ENCODE peak calls at places on chromosome 9, in ten cellular contexts. X is CD4-positive, alpha-beta T cell; D is uterus; P is pancreas; S is brain microvascular endothelial cell; N is body of pancreas; C is hepatocyte; U is right atrium auricular region; H is astrocyte; B is thoracic aorta. V is an unnamed sample.

GRCh38 chr9:101029300-101030021 is 934 bp downstream of the PLPPR1 start:
- DNase-seq in X (no peak), D (no peak), P (peak), S (no peak), N (no peak), C (peak), U (no peak), H (no peak), B (no peak), V (no peak)

GRCh38 chr9:73841018-73841417 is 656.1 kb upstream of the RORB start:
- DNase-seq in X (no peak), D (no peak), P (no peak), S (no peak), N (no peak), C (no peak), U (no peak), H (no peak), B (no peak), V (no peak)

GRCh38 chr9:134434896-134435506 is 108.7 kb downstream of the RXRA start:
- DNase-seq in X (no peak), D (peak), P (peak), S (peak), N (peak), C (peak), U (peak), H (peak), B (peak), V (peak)

GRCh38 chr9:85401998-85402397 is 339.8 kb downstream of the AGTPBP1 start:
- DNase-seq in X (no peak), D (no peak), P (no peak), S (no peak), N (no peak), C (no peak), U (no peak), H (peak), B (no peak), V (peak)

GRCh38 chr9:95087659-95088242 is 229.8 kb downstream of the FANCC start:
- DNase-seq in X (no peak), D (no peak), P (peak), S (no peak), N (peak), C (no peak), U (no peak), H (no peak), B (no peak), V (no peak)

GRCh38 chr9:123062306-123063171 is 29.1 kb downstream of the GPR21 start:
- DNase-seq in X (no peak), D (no peak), P (no peak), S (no peak), N (no peak), C (no peak), U (no peak), H (peak), B (no peak), V (peak)

GRCh38 chr9:136921718-136922117 is 22.8 kb downstream of the FBXW5 start:
- DNase-seq in X (no peak), D (no peak), P (no peak), S (no peak), N (no peak), C (no peak), U (no peak), H (no peak), B (no peak), V (no peak)

GRCh38 chr9:107942870-107943269 is 453.3 kb upstream of the KLF4 start:
- DNase-seq in X (no peak), D (no peak), P (no peak), S (no peak), N (no peak), C (no peak), U (no peak), H (no peak), B (no peak), V (no peak)

GRCh38 chr9:21070887-21071286 is 6.9 kb downstream of the IFNB1 start:
- DNase-seq in X (no peak), D (no peak), P (no peak), S (no peak), N (no peak), C (no peak), U (no peak), H (no peak), B (no peak), V (no peak)

GRCh38 chr9:93669116-93669957 is 93.0 kb downstream of the PHF2 start:
- DNase-seq in X (no peak), D (peak), P (peak), S (no peak), N (peak), C (no peak), U (peak), H (no peak), B (peak), V (no peak)

GRCh38 chr9:68804911-68805889 is 100.2 kb downstream of the PIP5K1B start:
- DNase-seq in X (no peak), D (no peak), P (no peak), S (no peak), N (no peak), C (no peak), U (no peak), H (no peak), B (no peak), V (no peak)

GRCh38 chr9:93258818-93259489 is 75.0 kb downstream of the WNK2 start:
- DNase-seq in X (no peak), D (peak), P (peak), S (no peak), N (peak), C (peak), U (peak), H (no peak), B (no peak), V (no peak)

GRCh38 chr9:26261503-26262330 is 583.5 kb upstream of the TUSC1 start:
- DNase-seq in X (no peak), D (no peak), P (no peak), S (peak), N (no peak), C (peak), U (no peak), H (peak), B (no peak), V (peak)

GRCh38 chr9:80789831-80790230 is 899.5 kb downstream of the TLE1 start:
- DNase-seq in X (no peak), D (no peak), P (no peak), S (no peak), N (no peak), C (no peak), U (no peak), H (peak), B (no peak), V (peak)

GRCh38 chr9:91948423-91949292 is 1.4 kb downstream of the ROR2 start:
- DNase-seq in X (no peak), D (peak), P (peak), S (peak), N (peak), C (peak), U (peak), H (peak), B (no peak), V (peak)

GRCh38 chr9:113613815-113614413 is 150.4 kb downstream of the RGS3 start:
- DNase-seq in X (no peak), D (no peak), P (no peak), S (no peak), N (no peak), C (no peak), U (no peak), H (no peak), B (no peak), V (no peak)

GRCh38 chr9:27247756-27248155 is 49.2 kb downstream of the EQTN start:
- DNase-seq in X (no peak), D (no peak), P (no peak), S (peak), N (peak), C (peak), U (no peak), H (peak), B (no peak), V (peak)

GRCh38 chr9:20378851-20379250 is 243.4 kb downstream of the MLLT3 start:
- DNase-seq in X (no peak), D (no peak), P (no peak), S (no peak), N (no peak), C (no peak), U (no peak), H (no peak), B (no peak), V (no peak)

GRCh38 chr9:109264865-109265532 is 55.9 kb downstream of the EPB41L4B start:
- DNase-seq in X (no peak), D (no peak), P (peak), S (no peak), N (peak), C (no peak), U (peak), H (no peak), B (no peak), V (peak)

GRCh38 chr9:34386656-34387055 is 10.0 kb upstream of the MYORG start:
- DNase-seq in X (no peak), D (no peak), P (no peak), S (no peak), N (no peak), C (no peak), U (no peak), H (no peak), B (no peak), V (no peak)

GRCh38 chr9:35072461-35073275 is at the start of gene VCP:
- DNase-seq in X (peak), D (peak), P (peak), S (peak), N (peak), C (peak), U (peak), H (peak), B (peak), V (peak)

GRCh38 chr9:72557549-72557948 is 36.1 kb downstream of the TMC1 start:
- DNase-seq in X (peak), D (peak), P (no peak), S (peak), N (peak), C (peak), U (no peak), H (peak), B (no peak), V (peak)

GRCh38 chr9:136045595-136046554 is 49.2 kb downstream of the NACC2 start:
- DNase-seq in X (no peak), D (no peak), P (peak), S (no peak), N (no peak), C (no peak), U (peak), H (no peak), B (no peak), V (peak)

GRCh38 chr9:104795857-104796256 is 31.9 kb downstream of the NIPSNAP3B start:
- DNase-seq in X (no peak), D (no peak), P (no peak), S (no peak), N (no peak), C (no peak), U (no peak), H (no peak), B (no peak), V (no peak)

GRCh38 chr9:134965851-134966250 is 48.1 kb upstream of the FCN1 start:
- DNase-seq in X (no peak), D (no peak), P (no peak), S (no peak), N (no peak), C (no peak), U (no peak), H (no peak), B (no peak), V (no peak)

GRCh38 chr9:136724772-136725171 is 12.4 kb downstream of the DIPK1B start:
- DNase-seq in X (no peak), D (no peak), P (no peak), S (no peak), N (no peak), C (no peak), U (no peak), H (no peak), B (no peak), V (no peak)

GRCh38 chr9:34628656-34629491 is at the start of gene ARID3C:
- DNase-seq in X (peak), D (no peak), P (peak), S (no peak), N (peak), C (peak), U (no peak), H (no peak), B (no peak), V (no peak)

DNA sequence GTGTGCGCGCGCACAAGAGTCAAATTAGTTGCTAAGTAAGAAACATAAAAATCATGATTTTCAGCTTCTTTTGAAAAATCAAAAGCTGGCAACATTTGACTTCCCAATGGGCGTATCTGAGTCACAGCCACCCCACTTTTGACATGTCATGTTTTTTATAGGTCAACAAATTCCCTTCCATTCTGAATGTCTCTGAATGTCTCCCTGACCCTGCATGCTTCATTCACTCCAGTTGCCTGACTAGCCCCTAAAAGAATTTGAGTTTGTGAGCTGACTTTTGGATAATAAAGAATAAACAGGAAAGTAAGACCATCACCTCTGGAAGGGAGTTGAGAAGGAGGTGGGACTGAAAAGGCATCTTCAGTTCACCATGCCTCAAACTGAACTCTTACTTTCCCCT is 20.2 kb upstream of the GLIS3 start:
- DNase-seq in X (no peak), D (no peak), P (no peak), S (no peak), N (no peak), C (no peak), U (no peak), H (no peak), B (no peak), V (no peak)
- H3K27ac ChIP-seq in X (no peak), D (no peak), P (no peak), S (no peak), N (no peak), C (no peak), U (no peak), H (no peak), B (no peak), V (no peak)

GRCh38 chr9:97907632-97908031 is 14.7 kb downstream of the TRMO start:
- DNase-seq in X (no peak), D (no peak), P (no peak), S (no peak), N (no peak), C (no peak), U (no peak), H (no peak), B (no peak), V (no peak)

GRCh38 chr9:97907051-97907450 is 15.2 kb downstream of the TRMO start:
- DNase-seq in X (no peak), D (no peak), P (no peak), S (no peak), N (no peak), C (no peak), U (no peak), H (no peak), B (no peak), V (no peak)

GRCh38 chr9:97904725-97905124 is 17.6 kb downstream of the TRMO start:
- DNase-seq in X (peak), D (no peak), P (no peak), S (no peak), N (no peak), C (no peak), U (no peak), H (no peak), B (no peak), V (no peak)

GRCh38 chr9:97905228-97905627 is 17.1 kb downstream of the TRMO start:
- DNase-seq in X (peak), D (no peak), P (no peak), S (no peak), N (no peak), C (no peak), U (no peak), H (no peak), B (no peak), V (no peak)

DNA sequence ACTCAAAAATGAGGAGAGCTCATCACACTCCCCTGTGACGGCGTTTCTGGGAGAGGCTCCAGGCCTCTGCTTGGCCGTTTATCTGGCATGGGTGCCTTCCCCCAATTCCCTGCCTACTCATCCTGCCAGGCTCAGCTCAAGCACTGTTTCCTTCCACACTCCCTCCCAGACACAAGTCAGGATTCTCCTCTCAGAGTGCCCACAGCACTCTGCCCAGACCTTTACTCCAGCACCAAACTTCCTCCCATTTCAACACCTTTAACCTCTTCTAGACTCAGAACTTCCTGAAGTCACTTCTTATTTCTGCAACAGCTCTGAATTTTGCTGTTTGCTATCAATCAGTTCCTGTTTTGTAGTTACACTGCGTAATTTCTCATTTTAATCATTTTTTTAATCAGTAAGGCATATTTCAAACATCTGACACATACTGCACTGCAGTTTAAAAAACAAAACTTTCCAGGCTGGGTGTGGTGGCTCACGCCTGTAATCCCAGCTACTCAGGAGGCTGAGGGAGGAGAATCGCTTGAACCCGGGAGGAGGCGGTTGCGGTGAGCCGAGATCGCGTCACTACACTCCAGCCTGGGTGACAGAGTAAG is 16.0 kb downstream of the TRMO start:
- DNase-seq in X (no peak), D (no peak), P (no peak), S (no peak), N (no peak), C (no peak), U (no peak), H (no peak), B (no peak), V (peak)
- H3K27ac ChIP-seq in X (peak), D (no peak), P (no peak), S (no peak), N (no peak), C (no peak), U (peak), H (no peak), B (no peak), V (no peak)

GRCh38 chr9:87548159-87548558 is 50.5 kb downstream of the DAPK1 start:
- DNase-seq in X (no peak), D (no peak), P (no peak), S (no peak), N (no peak), C (no peak), U (no peak), H (no peak), B (no peak), V (no peak)

GRCh38 chr9:87547665-87548064 is 50.0 kb downstream of the DAPK1 start:
- DNase-seq in X (no peak), D (no peak), P (no peak), S (peak), N (peak), C (peak), U (no peak), H (peak), B (no peak), V (no peak)

GRCh38 chr9:87543251-87543650 is 45.6 kb downstream of the DAPK1 start:
- DNase-seq in X (no peak), D (no peak), P (no peak), S (no peak), N (no peak), C (no peak), U (no peak), H (peak), B (no peak), V (no peak)

GRCh38 chr9:87546704-87547103 is 49.0 kb downstream of the DAPK1 start:
- DNase-seq in X (no peak), D (no peak), P (no peak), S (peak), N (no peak), C (no peak), U (no peak), H (peak), B (no peak), V (peak)

DNA sequence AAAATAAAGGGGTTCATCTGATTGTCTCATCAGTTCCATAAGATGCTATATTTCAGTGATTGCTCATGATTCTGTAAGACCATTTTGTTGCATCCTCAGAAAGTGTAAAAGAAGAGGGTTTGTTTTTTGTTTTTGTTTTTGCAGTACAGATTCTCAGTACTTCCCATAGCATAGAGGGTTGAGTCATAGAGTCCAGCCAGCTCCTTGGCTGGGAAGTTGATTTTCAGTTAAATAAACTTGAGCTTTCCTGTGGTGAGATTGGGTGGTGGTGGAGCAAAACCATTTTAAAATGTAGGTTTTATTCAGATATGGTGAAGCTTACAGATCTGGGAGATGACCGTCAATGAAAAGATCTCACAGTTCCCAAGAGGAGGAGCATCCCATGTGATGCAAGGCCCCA is 48.2 kb downstream of the DAPK1 start:
- DNase-seq in X (no peak), D (no peak), P (no peak), S (peak), N (no peak), C (no peak), U (no peak), H (peak), B (no peak), V (peak)
- H3K27ac ChIP-seq in X (no peak), D (no peak), P (no peak), S (peak), N (no peak), C (no peak), U (no peak), H (no peak), B (no peak), V (no peak)

DNA sequence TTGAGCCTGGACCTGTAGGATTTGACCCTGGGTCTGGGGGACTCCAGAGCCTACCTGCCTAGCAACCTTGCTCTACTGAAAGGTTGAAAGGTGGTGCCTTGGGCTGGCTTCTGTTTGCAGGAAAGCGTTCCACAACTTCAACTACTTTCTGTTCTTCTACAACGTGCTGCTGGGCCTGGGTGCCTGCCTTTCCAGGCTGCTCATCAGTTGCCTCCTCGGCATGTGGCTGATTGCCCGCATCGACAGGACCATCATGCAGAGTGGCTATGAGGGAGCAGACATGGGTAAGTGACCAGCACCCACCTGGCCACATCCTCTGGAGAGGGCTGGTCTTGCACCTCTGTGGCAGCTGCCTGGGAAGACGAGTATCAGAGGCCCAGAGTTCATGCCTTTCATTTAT is 13.6 kb upstream of the CCDC180 start:
- DNase-seq in X (no peak), D (no peak), P (no peak), S (no peak), N (no peak), C (no peak), U (no peak), H (no peak), B (no peak), V (no peak)
- H3K27ac ChIP-seq in X (no peak), D (no peak), P (no peak), S (no peak), N (no peak), C (no peak), U (peak), H (no peak), B (no peak), V (no peak)

DNA sequence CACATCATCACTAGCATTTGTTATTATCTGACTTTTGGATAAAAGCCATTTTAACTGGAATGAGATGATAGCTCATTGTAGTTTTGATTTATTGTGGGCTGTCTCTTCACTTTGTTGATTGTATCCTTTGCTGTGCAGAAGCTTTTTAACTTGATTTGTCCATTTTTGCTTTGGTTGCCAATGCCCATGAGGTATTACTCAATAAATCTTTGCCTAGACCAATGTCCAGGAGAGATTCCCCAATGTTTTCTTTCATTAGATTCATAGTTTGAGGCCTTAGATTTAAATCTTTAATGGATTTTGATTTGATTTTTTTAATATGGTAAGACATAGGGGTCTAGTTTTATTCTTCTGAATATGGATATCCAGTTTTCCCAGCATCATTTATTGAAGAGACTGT is 28.8 kb upstream of the SMARCA2 start:
- DNase-seq in X (no peak), D (no peak), P (no peak), S (no peak), N (no peak), C (no peak), U (no peak), H (no peak), B (no peak), V (no peak)
- H3K27ac ChIP-seq in X (no peak), D (no peak), P (no peak), S (no peak), N (no peak), C (no peak), U (no peak), H (no peak), B (no peak), V (no peak)

GRCh38 chr9:18684608-18685317 is 210.8 kb downstream of the ADAMTSL1 start:
- DNase-seq in X (no peak), D (no peak), P (no peak), S (no peak), N (no peak), C (no peak), U (no peak), H (no peak), B (no peak), V (no peak)
- H3K27ac ChIP-seq in X (no peak), D (peak), P (no peak), S (no peak), N (no peak), C (no peak), U (no peak), H (no peak), B (peak), V (no peak)

V was measured in fibroblast of lung.